ENCODE peak calls at places on chromosomes 7 and 10, in eight cellular contexts. One of them, this sample, is unnamed.

GRCh38 chr7:5629941-5630340 is 151.5 kb downstream of the RNF216 start:
- DNase-seq in HepG2: no peak
- DNase-seq in GM12878: no peak
- DNase-seq in SK-N-SH: peak; percentile 16
- DNase-seq in HCT116: peak; percentile 7
- DNase-seq in H1: peak; percentile 46
- DNase-seq in K562: no peak
- DNase-seq in endothelial cell of umbilical vein: peak; percentile 55
- DNase-seq in this sample: no peak

GRCh38 chr7:29878081-29878688 is 71.9 kb downstream of the WIPF3 start:
- DNase-seq in HepG2: peak; percentile 20
- DNase-seq in GM12878: no peak
- DNase-seq in SK-N-SH: peak; percentile 79
- DNase-seq in HCT116: no peak
- DNase-seq in H1: no peak
- DNase-seq in K562: peak; percentile 30
- DNase-seq in endothelial cell of umbilical vein: peak; percentile 74
- DNase-seq in this sample: no peak

GRCh38 chr10:43962346-43963191 is 313.9 kb upstream of the ZNF32 start:
- DNase-seq in HepG2: no peak
- DNase-seq in GM12878: no peak
- DNase-seq in SK-N-SH: no peak
- DNase-seq in HCT116: no peak
- DNase-seq in H1: peak; percentile 22
- DNase-seq in K562: no peak
- DNase-seq in endothelial cell of umbilical vein: no peak
- DNase-seq in this sample: no peak

GRCh38 chr7:101507327-101507726 is 121.8 kb downstream of the MYL10 start:
- DNase-seq in HepG2: no peak
- DNase-seq in GM12878: no peak
- DNase-seq in SK-N-SH: no peak
- DNase-seq in HCT116: no peak
- DNase-seq in H1: no peak
- DNase-seq in K562: no peak
- DNase-seq in endothelial cell of umbilical vein: no peak
- DNase-seq in this sample: no peak

GRCh38 chr10:69633673-69634635 is 3.9 kb downstream of the FAM241B start:
- DNase-seq in HepG2: no peak
- DNase-seq in GM12878: no peak
- DNase-seq in SK-N-SH: no peak
- DNase-seq in HCT116: no peak
- DNase-seq in H1: peak; percentile 29
- DNase-seq in K562: no peak
- DNase-seq in endothelial cell of umbilical vein: no peak
- DNase-seq in this sample: no peak

GRCh38 chr10:7922707-7923106 is 104.4 kb downstream of the TAF3 start:
- DNase-seq in HepG2: no peak
- DNase-seq in GM12878: no peak
- DNase-seq in SK-N-SH: no peak
- DNase-seq in HCT116: no peak
- DNase-seq in H1: no peak
- DNase-seq in K562: no peak
- DNase-seq in endothelial cell of umbilical vein: no peak
- DNase-seq in this sample: no peak

GRCh38 chr7:132666076-132666775 is 90.0 kb upstream of the PLXNA4 start:
- DNase-seq in HepG2: no peak
- DNase-seq in GM12878: no peak
- DNase-seq in SK-N-SH: no peak
- DNase-seq in HCT116: no peak
- DNase-seq in H1: no peak
- DNase-seq in K562: no peak
- DNase-seq in endothelial cell of umbilical vein: no peak
- DNase-seq in this sample: no peak

GRCh38 chr7:141685285-141686035 is 16.5 kb downstream of the DENND11 start:
- DNase-seq in HepG2: no peak
- DNase-seq in GM12878: no peak
- DNase-seq in SK-N-SH: no peak
- DNase-seq in HCT116: no peak
- DNase-seq in H1: no peak
- DNase-seq in K562: no peak
- DNase-seq in endothelial cell of umbilical vein: no peak
- DNase-seq in this sample: no peak

GRCh38 chr10:35433851-35434426 is 97.6 kb downstream of the CCNY start:
- DNase-seq in HepG2: no peak
- DNase-seq in GM12878: no peak
- DNase-seq in SK-N-SH: peak; percentile 82
- DNase-seq in HCT116: no peak
- DNase-seq in H1: no peak
- DNase-seq in K562: no peak
- DNase-seq in endothelial cell of umbilical vein: no peak
- DNase-seq in this sample: no peak

GRCh38 chr10:124864421-124865193 is 63.0 kb downstream of the ABRAXAS2 start:
- DNase-seq in HepG2: peak; percentile 79
- DNase-seq in GM12878: no peak
- DNase-seq in SK-N-SH: no peak
- DNase-seq in HCT116: peak; percentile 61
- DNase-seq in H1: no peak
- DNase-seq in K562: no peak
- DNase-seq in endothelial cell of umbilical vein: no peak
- DNase-seq in this sample: no peak

GRCh38 chr10:52696232-52696631 is 76.4 kb downstream of the MBL2 start:
- DNase-seq in HepG2: no peak
- DNase-seq in GM12878: no peak
- DNase-seq in SK-N-SH: no peak
- DNase-seq in HCT116: no peak
- DNase-seq in H1: no peak
- DNase-seq in K562: no peak
- DNase-seq in endothelial cell of umbilical vein: no peak
- DNase-seq in this sample: no peak

GRCh38 chr7:51428226-51428887 is 111.7 kb upstream of the COBL start:
- DNase-seq in HepG2: no peak
- DNase-seq in GM12878: no peak
- DNase-seq in SK-N-SH: no peak
- DNase-seq in HCT116: peak; percentile 19
- DNase-seq in H1: peak; percentile 56
- DNase-seq in K562: no peak
- DNase-seq in endothelial cell of umbilical vein: no peak
- DNase-seq in this sample: no peak

GRCh38 chr10:105751688-105752087 is 1110.6 kb downstream of the SORCS3 start:
- DNase-seq in HepG2: no peak
- DNase-seq in GM12878: no peak
- DNase-seq in SK-N-SH: no peak
- DNase-seq in HCT116: no peak
- DNase-seq in H1: no peak
- DNase-seq in K562: no peak
- DNase-seq in endothelial cell of umbilical vein: no peak
- DNase-seq in this sample: no peak

GRCh38 chr10:77114181-77114821 is 523.3 kb downstream of the KCNMA1 start:
- DNase-seq in HepG2: no peak
- DNase-seq in GM12878: no peak
- DNase-seq in SK-N-SH: no peak
- DNase-seq in HCT116: no peak
- DNase-seq in H1: peak; percentile 58
- DNase-seq in K562: no peak
- DNase-seq in endothelial cell of umbilical vein: no peak
- DNase-seq in this sample: no peak

GRCh38 chr7:100400656-100401055 is 27.4 kb downstream of the PILRA start:
- DNase-seq in HepG2: peak; percentile 42
- DNase-seq in GM12878: no peak
- DNase-seq in SK-N-SH: peak; percentile 50
- DNase-seq in HCT116: peak; percentile 21
- DNase-seq in H1: peak; percentile 63
- DNase-seq in K562: peak; percentile 61
- DNase-seq in endothelial cell of umbilical vein: peak; percentile 30
- DNase-seq in this sample: no peak

GRCh38 chr10:49600781-49601400 is 9.2 kb upstream of the SLC18A3 start:
- DNase-seq in HepG2: no peak
- DNase-seq in GM12878: no peak
- DNase-seq in SK-N-SH: no peak
- DNase-seq in HCT116: no peak
- DNase-seq in H1: no peak
- DNase-seq in K562: no peak
- DNase-seq in endothelial cell of umbilical vein: no peak
- DNase-seq in this sample: no peak

GRCh38 chr7:139972000-139972399 is 90.8 kb downstream of the PARP12 start:
- DNase-seq in HepG2: no peak
- DNase-seq in GM12878: no peak
- DNase-seq in SK-N-SH: no peak
- DNase-seq in HCT116: no peak
- DNase-seq in H1: no peak
- DNase-seq in K562: no peak
- DNase-seq in endothelial cell of umbilical vein: no peak
- DNase-seq in this sample: no peak

GRCh38 chr7:100829150-100829716 is 1.9 kb upstream of the EPHB4 start:
- DNase-seq in HepG2: no peak
- DNase-seq in GM12878: no peak
- DNase-seq in SK-N-SH: peak; percentile 36
- DNase-seq in HCT116: no peak
- DNase-seq in H1: no peak
- DNase-seq in K562: peak; percentile 91
- DNase-seq in endothelial cell of umbilical vein: peak; percentile 98
- DNase-seq in this sample: no peak

GRCh38 chr7:1922870-1923236 is 252.8 kb downstream of the ELFN1 start:
- DNase-seq in HepG2: no peak
- DNase-seq in GM12878: no peak
- DNase-seq in SK-N-SH: no peak
- DNase-seq in HCT116: no peak
- DNase-seq in H1: no peak
- DNase-seq in K562: no peak
- DNase-seq in endothelial cell of umbilical vein: no peak
- DNase-seq in this sample: no peak

DNA sequence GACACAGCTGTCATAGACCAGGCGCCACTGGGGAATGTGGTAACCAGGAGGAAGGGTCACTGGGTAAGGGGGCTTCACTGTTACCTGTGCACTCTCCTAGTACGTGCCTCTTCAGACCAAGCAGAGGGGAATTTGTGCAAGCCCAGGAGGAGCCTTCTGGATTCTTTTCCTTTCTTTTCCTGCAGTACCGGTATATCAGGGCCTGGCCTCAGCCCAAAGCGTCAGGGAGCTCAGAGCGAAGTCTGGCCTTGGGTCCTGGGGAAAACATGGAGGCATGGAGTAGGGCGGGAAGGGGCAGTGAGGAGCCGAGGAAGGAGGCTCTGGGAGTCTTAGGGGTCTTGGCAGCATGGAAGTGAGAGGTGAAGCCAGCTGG is 133.6 kb upstream of the GDF10 start:
- DNase-seq in HepG2: no peak
- DNase-seq in GM12878: no peak
- DNase-seq in SK-N-SH: no peak
- DNase-seq in HCT116: no peak
- DNase-seq in H1: no peak
- DNase-seq in K562: no peak
- DNase-seq in endothelial cell of umbilical vein: no peak
- DNase-seq in this sample: no peak
- H3K9ac ChIP-seq in HepG2: no peak overlapping the region
- H3K9ac ChIP-seq in GM12878: no peak overlapping the region
- H3K9ac ChIP-seq in SK-N-SH: no peak overlapping the region
- H3K9ac ChIP-seq in HCT116: no peak overlapping the region
- H3K9ac ChIP-seq in H1: no peak overlapping the region
- H3K9ac ChIP-seq in K562: no peak overlapping the region
- H3K9ac ChIP-seq in endothelial cell of umbilical vein: no peak overlapping the region
- H3K9ac ChIP-seq in this sample: no peak overlapping the region

GRCh38 chr10:87712913-87713616 is 53.4 kb downstream of the PAPSS2 start:
- DNase-seq in HepG2: no peak
- DNase-seq in GM12878: no peak
- DNase-seq in SK-N-SH: peak; percentile 37
- DNase-seq in HCT116: no peak
- DNase-seq in H1: no peak
- DNase-seq in K562: no peak
- DNase-seq in endothelial cell of umbilical vein: peak; percentile 64
- DNase-seq in this sample: no peak

GRCh38 chr10:87715727-87716670 is 56.3 kb downstream of the PAPSS2 start:
- DNase-seq in HepG2: no peak
- DNase-seq in GM12878: no peak
- DNase-seq in SK-N-SH: no peak
- DNase-seq in HCT116: no peak
- DNase-seq in H1: no peak
- DNase-seq in K562: no peak
- DNase-seq in endothelial cell of umbilical vein: peak; percentile 59
- DNase-seq in this sample: no peak

GRCh38 chr10:87713707-87714106 is 54.0 kb downstream of the PAPSS2 start:
- DNase-seq in HepG2: no peak
- DNase-seq in GM12878: no peak
- DNase-seq in SK-N-SH: no peak
- DNase-seq in HCT116: no peak
- DNase-seq in H1: no peak
- DNase-seq in K562: no peak
- DNase-seq in endothelial cell of umbilical vein: no peak
- DNase-seq in this sample: no peak
- TF ChIP-seq POLR2AphosphoS5 in HepG2: no peak
- TF ChIP-seq POLR2AphosphoS5 in GM12878: no peak
- TF ChIP-seq POLR2AphosphoS5 in SK-N-SH: no peak
- TF ChIP-seq POLR2AphosphoS5 in HCT116: no peak
- TF ChIP-seq POLR2AphosphoS5 in H1: no peak
- TF ChIP-seq POLR2AphosphoS5 in K562: no peak
- TF ChIP-seq POLR2AphosphoS5 in endothelial cell of umbilical vein: no peak
- TF ChIP-seq POLR2AphosphoS5 in this sample: no peak

GRCh38 chr7:156124356-156124755 is 312.1 kb upstream of the SHH start:
- DNase-seq in HepG2: no peak
- DNase-seq in GM12878: no peak
- DNase-seq in SK-N-SH: no peak
- DNase-seq in HCT116: no peak
- DNase-seq in H1: no peak
- DNase-seq in K562: no peak
- DNase-seq in endothelial cell of umbilical vein: no peak
- DNase-seq in this sample: no peak
- H3K9me3 ChIP-seq in HepG2: no peaks in the 10 kb centered on the region
- H3K9me3 ChIP-seq in GM12878: no peaks in the 10 kb centered on the region
- H3K9me3 ChIP-seq in SK-N-SH: no peaks in the 10 kb centered on the region
- H3K9me3 ChIP-seq in HCT116: no peaks in the 10 kb centered on the region
- H3K9me3 ChIP-seq in H1: no peaks in the 10 kb centered on the region
- H3K9me3 ChIP-seq in K562: no peaks in the 10 kb centered on the region
- H3K9me3 ChIP-seq in endothelial cell of umbilical vein: peaks cover 3% of the 10 kb centered on the region
- H3K9me3 ChIP-seq in this sample: no peaks in the 10 kb centered on the region

GRCh38 chr7:12684733-12685132 is 2.7 kb upstream of the ARL4A start:
- DNase-seq in HepG2: no peak
- DNase-seq in GM12878: no peak
- DNase-seq in SK-N-SH: no peak
- DNase-seq in HCT116: no peak
- DNase-seq in H1: no peak
- DNase-seq in K562: no peak
- DNase-seq in endothelial cell of umbilical vein: no peak
- DNase-seq in this sample: no peak

GRCh38 chr7:12685550-12685949 is 1.9 kb upstream of the ARL4A start:
- DNase-seq in HepG2: no peak
- DNase-seq in GM12878: no peak
- DNase-seq in SK-N-SH: peak; percentile 27
- DNase-seq in HCT116: no peak
- DNase-seq in H1: peak; percentile 61
- DNase-seq in K562: no peak
- DNase-seq in endothelial cell of umbilical vein: peak; percentile 70
- DNase-seq in this sample: no peak

GRCh38 chr7:12686894-12687212 is 580 bp upstream of the ARL4A start:
- DNase-seq in HepG2: no peak
- DNase-seq in GM12878: no peak
- DNase-seq in SK-N-SH: no peak
- DNase-seq in HCT116: no peak
- DNase-seq in H1: no peak
- DNase-seq in K562: peak; percentile 66
- DNase-seq in endothelial cell of umbilical vein: no peak
- DNase-seq in this sample: no peak

GRCh38 chr7:12686234-12686893 is 1.1 kb upstream of the ARL4A start:
- DNase-seq in HepG2: peak; percentile 72
- DNase-seq in GM12878: peak; percentile 36
- DNase-seq in SK-N-SH: peak; percentile 96
- DNase-seq in HCT116: peak; percentile 87
- DNase-seq in H1: peak; percentile 99
- DNase-seq in K562: peak; percentile 84
- DNase-seq in endothelial cell of umbilical vein: peak; percentile 90
- DNase-seq in this sample: no peak

GRCh38 chr7:12687213-12688171 is at the start of gene ARL4A:
- DNase-seq in HepG2: peak; percentile 98
- DNase-seq in GM12878: peak; percentile 47
- DNase-seq in SK-N-SH: peak; percentile 98
- DNase-seq in HCT116: peak; percentile 96
- DNase-seq in H1: peak; percentile 98
- DNase-seq in K562: peak; percentile 92
- DNase-seq in endothelial cell of umbilical vein: peak; percentile 99
- DNase-seq in this sample: peak; percentile 88
- H3K9ac ChIP-seq in HepG2: peak within 1 kb of the TSS; percentile 94
- H3K9ac ChIP-seq in GM12878: peak within 1 kb of the TSS; percentile 38
- H3K9ac ChIP-seq in SK-N-SH: peak within 1 kb of the TSS; percentile 92
- H3K9ac ChIP-seq in HCT116: peak within 1 kb of the TSS; percentile 84
- H3K9ac ChIP-seq in H1: peak within 1 kb of the TSS; percentile 76
- H3K9ac ChIP-seq in K562: peak within 1 kb of the TSS; percentile 97
- H3K9ac ChIP-seq in endothelial cell of umbilical vein: peak within 1 kb of the TSS; percentile 92
- H3K9ac ChIP-seq in this sample: peak within 1 kb of the TSS; percentile 75

This sample was measured in SK-N-MC.